ENCODE peak calls at places on chromosomes 4 and X, in six cellular contexts. C is H1, E is HCT116, V is breast epithelium, O is IMR-90, N is ovary. G is an unnamed sample.

GRCh38 chr4:94757192-94758140 is at the start of gene BMPR1B:
- DNase-seq in C (peak; percentile 54), V (no peak), O (peak; percentile 67), N (peak; percentile 70), E (no peak), G (peak; percentile 46)

GRCh38 chr4:140813804-140814203 is 57.6 kb upstream of the TBC1D9 start:
- DNase-seq in V (no peak), O (no peak), E (no peak), N (no peak), C (no peak), G (no peak)

GRCh38 chrX:31269914-31270313 is 198.1 kb upstream of the FTHL17 start:
- DNase-seq in O (no peak), C (no peak), V (no peak), E (no peak), N (no peak), G (no peak)

GRCh38 chr4:2261110-2261852 is 628 bp downstream of the MXD4 start:
- DNase-seq in O (peak; percentile 34), E (no peak), N (peak; percentile 70), C (peak; percentile 78), V (no peak), G (no peak)

GRCh38 chrX:151151668-151152267 is 24.6 kb upstream of the GPR50 start:
- DNase-seq in O (peak; percentile 54), V (no peak), E (peak; percentile 13), C (peak; percentile 47), N (no peak), G (peak; percentile 46)

GRCh38 chr4:39555472-39555871 is 28.2 kb upstream of the UGDH start:
- DNase-seq in O (no peak), V (no peak), N (no peak), E (no peak), C (no peak), G (no peak)

GRCh38 chrX:48071986-48072605 is 656 bp upstream of the ZNF630 start:
- DNase-seq in C (no peak), N (no peak), O (no peak), V (no peak), E (no peak), G (no peak)

GRCh38 chr4:139889194-139889762 is 223.7 kb downstream of the MGST2 start:
- DNase-seq in V (no peak), O (no peak), E (no peak), N (no peak), C (no peak), G (no peak)

GRCh38 chr4:119284876-119285611 is 36.9 kb downstream of the FABP2 start:
- DNase-seq in O (peak; percentile 34), V (no peak), C (no peak), N (no peak), E (no peak), G (no peak)

GRCh38 chr4:6724461-6725111 is 8.6 kb downstream of the BLOC1S4 start:
- DNase-seq in V (peak; percentile 52), E (no peak), O (peak; percentile 41), N (no peak), C (no peak), G (peak; percentile 70)

GRCh38 chrX:50747471-50747900 is 66.5 kb downstream of the SHROOM4 start:
- DNase-seq in V (no peak), E (no peak), C (no peak), O (peak; percentile 45), N (no peak), G (no peak)

GRCh38 chr4:98260047-98260578 is 1.1 kb upstream of the RAP1GDS1 start:
- DNase-seq in E (peak; percentile 7), C (no peak), O (peak; percentile 10), N (peak; percentile 72), V (peak; percentile 28), G (peak; percentile 68)

GRCh38 chrX:133370719-133371275 is 44.5 kb downstream of the GPC4 start:
- DNase-seq in N (no peak), V (no peak), E (no peak), O (no peak), C (no peak), G (no peak)

GRCh38 chr4:175070444-175070843 is 152.3 kb downstream of the ADAM29 start:
- DNase-seq in V (no peak), O (no peak), E (no peak), N (no peak), C (no peak), G (no peak)

GRCh38 chrX:134717698-134718328 is 59.5 kb upstream of the PLAC1 start:
- DNase-seq in V (no peak), C (no peak), O (peak; percentile 68), E (no peak), N (no peak), G (no peak)

GRCh38 chr4:96946552-96946951 is 1106.7 kb downstream of the PDHA2 start:
- DNase-seq in E (no peak), V (no peak), N (no peak), O (no peak), C (no peak), G (no peak)

GRCh38 chrX:123983240-123983639 is 21.7 kb downstream of the STAG2 start:
- DNase-seq in V (no peak), O (no peak), C (no peak), N (no peak), E (no peak), G (no peak)

GRCh38 chr4:43339435-43339834 is 446.9 kb downstream of the GRXCR1 start:
- DNase-seq in N (no peak), V (no peak), C (no peak), E (no peak), O (peak; percentile 83), G (no peak)

GRCh38 chr4:119113033-119113655 is 22.5 kb upstream of the MYOZ2 start:
- DNase-seq in O (peak; percentile 96), V (no peak), N (no peak), E (peak; percentile 26), C (no peak), G (no peak)

GRCh38 chr4:1233641-1234277 is 15.2 kb downstream of the CTBP1 start:
- DNase-seq in C (no peak), N (peak; percentile 68), O (peak; percentile 34), V (no peak), E (no peak), G (peak; percentile 82)
- TF ChIP-seq POLR2A in C (no peak), N (no peak), O (no peak), V (no peak), E (no peak), G (no peak)

GRCh38 chr4:89837385-89837995 is 529 bp upstream of the SNCA start:
- DNase-seq in V (no peak), C (no peak), E (no peak), O (peak; percentile 16), N (peak; percentile 24), G (peak; percentile 19)
- H3K27ac ChIP-seq in V (peak overlapping the region; percentile 33), C (no peak overlapping the region), E (no peak overlapping the region), O (no peak overlapping the region), N (peak overlapping the region; percentile 64), G (no peak overlapping the region)

GRCh38 chr4:184456337-184456736 is 18.0 kb downstream of the IRF2 start:
- DNase-seq in O (no peak), E (no peak), C (no peak), V (no peak), N (no peak), G (no peak)

GRCh38 chr4:184451726-184452125 is 22.6 kb downstream of the IRF2 start:
- DNase-seq in N (no peak), O (no peak), C (no peak), V (no peak), E (no peak), G (no peak)

GRCh38 chr4:184457530-184458249 is 16.7 kb downstream of the IRF2 start:
- DNase-seq in C (no peak), N (no peak), V (no peak), E (no peak), O (no peak), G (no peak)

GRCh38 chr4:184453402-184454160 is 20.8 kb downstream of the IRF2 start:
- DNase-seq in E (no peak), N (no peak), O (peak; percentile 95), C (no peak), V (no peak), G (peak; percentile 60)

GRCh38 chr4:184455299-184455698 is 19.1 kb downstream of the IRF2 start:
- DNase-seq in V (no peak), O (no peak), E (no peak), N (no peak), C (no peak), G (no peak)
- H3K4me1 ChIP-seq in V (no peaks in the 10 kb centered on the region), O (peaks cover 18% of the 10 kb centered on the region), E (no peaks in the 10 kb centered on the region), N (peaks cover 12% of the 10 kb centered on the region), C (peaks cover 4% of the 10 kb centered on the region), G (peaks cover 31% of the 10 kb centered on the region)

GRCh38 chr4:18109677-18110076 is 88.1 kb upstream of the LCORL start:
- DNase-seq in N (no peak), E (no peak), O (no peak), C (no peak), V (no peak), G (no peak)
- TF ChIP-seq POLR2A in N (no peak), E (no peak), O (no peak), C (no peak), V (no peak), G (no peak)

DNA sequence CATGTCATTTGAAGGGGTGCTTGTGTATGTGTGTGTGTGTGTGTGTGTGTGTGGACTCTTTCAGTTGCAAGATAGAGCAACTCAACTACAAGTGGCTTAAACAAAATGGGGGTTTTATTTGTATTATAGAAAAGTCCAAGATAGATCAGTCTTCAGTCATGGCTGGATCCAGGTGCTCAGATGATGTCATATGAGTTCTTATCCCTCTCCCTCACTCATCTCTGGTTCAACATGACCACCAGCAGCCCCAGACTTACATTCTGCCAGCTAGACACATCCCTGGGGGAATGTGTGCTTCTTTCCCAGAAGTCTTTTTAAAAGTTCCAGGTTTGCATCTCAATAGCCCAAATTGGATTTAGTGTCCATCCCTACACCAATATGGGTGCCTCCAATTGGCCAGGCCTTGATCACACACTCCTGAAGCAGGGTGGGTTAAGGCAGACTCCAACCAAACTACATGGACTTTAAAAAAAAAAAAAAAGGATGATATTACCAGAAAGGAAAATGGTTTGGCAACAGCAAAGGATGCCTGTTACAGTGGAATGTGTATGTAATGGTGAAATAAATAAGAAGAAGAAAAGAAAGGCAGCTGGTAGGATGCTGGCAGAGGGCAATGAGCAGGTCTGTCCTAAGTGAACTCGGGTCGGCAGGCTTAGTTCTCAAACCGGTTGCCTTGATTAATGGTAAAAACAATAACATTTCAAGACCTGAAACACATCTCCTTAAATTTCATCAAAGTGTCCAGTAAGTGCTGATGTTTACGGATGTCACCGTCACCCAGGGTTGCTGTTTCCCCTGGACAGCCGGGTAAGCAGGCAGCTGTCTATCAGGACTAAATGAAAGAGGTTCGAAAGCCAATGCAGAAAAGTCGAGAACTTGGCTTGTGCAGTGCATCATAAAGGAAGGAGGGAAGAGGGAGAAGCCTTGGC is 107.7 kb downstream of the SMIM20 start:
- DNase-seq in E (no peak), C (no peak), N (no peak), O (no peak), V (no peak), G (no peak)
- H3K27ac ChIP-seq in E (no peak overlapping the region), C (no peak overlapping the region), N (no peak overlapping the region), O (no peak overlapping the region), V (no peak overlapping the region), G (no peak overlapping the region)

DNA sequence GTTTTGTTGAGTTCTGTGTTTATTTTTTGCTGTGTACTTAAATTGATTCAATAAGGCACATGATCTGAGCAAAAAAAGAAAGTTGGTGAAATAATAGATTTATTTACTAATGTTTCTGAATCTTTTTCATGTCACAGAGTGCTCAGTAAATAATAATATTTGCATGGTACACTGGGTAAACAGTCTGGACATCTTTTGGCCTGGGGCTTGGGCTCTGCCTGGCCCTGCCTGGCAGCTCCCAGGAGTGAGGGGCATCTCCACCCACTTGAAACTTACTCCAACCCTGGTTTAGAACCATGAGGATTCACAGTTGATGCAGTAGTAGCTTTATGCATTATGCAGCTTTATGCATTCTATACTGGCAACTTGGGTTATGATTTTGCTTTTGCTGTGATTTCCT is 124.2 kb upstream of the SLC4A4 start:
- DNase-seq in N (no peak), V (no peak), E (no peak), C (no peak), O (no peak), G (no peak)
- H3K4me1 ChIP-seq in N (no peaks in the 10 kb centered on the region), V (no peaks in the 10 kb centered on the region), E (no peaks in the 10 kb centered on the region), C (no peaks in the 10 kb centered on the region), O (peaks cover 15% of the 10 kb centered on the region), G (no peaks in the 10 kb centered on the region)